ENCODE peak calls at places on chromosome 20, in four cellular contexts. X is PC-9, B is breast epithelium, H is ovary. U is an unnamed sample. For H3K36me3 and H3K27me3, the result is how much of the 10 kb centered on the place peaks cover.

GRCh38 chr20:53346266-53346665 is 247.4 kb downstream of the ZNF217 start:
- DNase-seq in X (no peak), B (no peak), H (no peak), U (no peak)

GRCh38 chr20:63138855-63139341 is 77.0 kb downstream of the YTHDF1 start:
- DNase-seq in X (no peak), B (no peak), H (no peak), U (no peak)

GRCh38 chr20:31861346-31862156 is 8.8 kb downstream of the DUSP15 start:
- DNase-seq in X (no peak), B (no peak), H (peak), U (peak)

GRCh38 chr20:20241966-20242365 is 125.9 kb upstream of the INSM1 start:
- DNase-seq in X (no peak), B (no peak), H (no peak), U (no peak)

GRCh38 chr20:1209447-1210387 is 6.5 kb downstream of the C20orf202 start:
- DNase-seq in X (no peak), B (no peak), H (no peak), U (no peak)

GRCh38 chr20:63337786-63338420 is 23.2 kb downstream of the CHRNA4 start:
- DNase-seq in X (no peak), B (no peak), H (no peak), U (no peak)

GRCh38 chr20:4617484-4617883 is 104.2 kb upstream of the PRND start:
- DNase-seq in X (no peak), B (no peak), H (no peak), U (no peak)

GRCh38 chr20:9241232-9241692 is 172.4 kb downstream of the PLCB4 start:
- DNase-seq in X (peak), B (no peak), H (no peak), U (no peak)

GRCh38 chr20:19794941-19795340 is 36.9 kb downstream of the RIN2 start:
- DNase-seq in X (no peak), B (no peak), H (no peak), U (no peak)

GRCh38 chr20:53950031-53950430 is 120.4 kb downstream of the BCAS1 start:
- DNase-seq in X (peak), B (no peak), H (no peak), U (no peak)

GRCh38 chr20:57470666-57471495 is 54.1 kb downstream of the CTCFL start:
- DNase-seq in X (no peak), B (no peak), H (no peak), U (no peak)

GRCh38 chr20:45044084-45044573 is 56.8 kb downstream of the KCNS1 start:
- DNase-seq in X (peak), B (no peak), H (no peak), U (peak)

GRCh38 chr20:32621071-32621913 is 36.2 kb upstream of the NOL4L start:
- DNase-seq in X (no peak), B (no peak), H (no peak), U (no peak)

GRCh38 chr20:63093966-63094766 is 87.4 kb upstream of the BHLHE23 start:
- DNase-seq in X (no peak), B (no peak), H (no peak), U (peak)

GRCh38 chr20:6819599-6819998 is 52.1 kb downstream of the BMP2 start:
- DNase-seq in X (no peak), B (no peak), H (no peak), U (no peak)

GRCh38 chr20:19784511-19785172 is 26.6 kb downstream of the RIN2 start:
- DNase-seq in X (peak), B (peak), H (peak), U (peak)

GRCh38 chr20:32820000-32820697 is 395 bp downstream of the MAPRE1 start:
- DNase-seq in X (no peak), B (peak), H (peak), U (peak)

GRCh38 chr20:17843246-17844132 is 125.1 kb downstream of the SNX5 start:
- DNase-seq in X (no peak), B (peak), H (peak), U (no peak)

GRCh38 chr20:33521461-33521860 is 31.6 kb downstream of the CBFA2T2 start:
- DNase-seq in X (no peak), B (no peak), H (no peak), U (no peak)

GRCh38 chr20:13681248-13682125 is 42.8 kb upstream of the TASP1 start:
- DNase-seq in X (no peak), B (no peak), H (no peak), U (no peak)

GRCh38 chr20:13430346-13431002 is 208.3 kb downstream of the TASP1 start:
- DNase-seq in X (peak), B (no peak), H (no peak), U (no peak)

GRCh38 chr20:58714340-58714922 is 21.8 kb downstream of the NPEPL1 start:
- DNase-seq in X (no peak), B (no peak), H (no peak), U (peak)

GRCh38 chr20:53263554-53264438 is 291.6 kb downstream of the TSHZ2 start:
- DNase-seq in X (peak), B (no peak), H (no peak), U (no peak)

GRCh38 chr20:52497731-52498130 is 306.2 kb upstream of the ZFP64 start:
- DNase-seq in X (no peak), B (no peak), H (no peak), U (no peak)

GRCh38 chr20:46695888-46696287 is 6.6 kb upstream of the TP53RK start:
- DNase-seq in X (peak), B (no peak), H (no peak), U (no peak)

GRCh38 chr20:64035066-64035932 is 683 bp upstream of the C20orf204 start:
- DNase-seq in X (no peak), B (no peak), H (no peak), U (peak)

GRCh38 chr20:13261460-13262301 is 40.6 kb downstream of the ISM1 start:
- DNase-seq in X (no peak), B (no peak), H (no peak), U (peak)

GRCh38 chr20:13336308-13337089 is 115.4 kb downstream of the ISM1 start:
- DNase-seq in X (no peak), B (no peak), H (no peak), U (no peak)

GRCh38 chr20:58019850-58020625 is 208.4 kb downstream of the ANKRD60 start:
- DNase-seq in X (no peak), B (peak), H (no peak), U (no peak)

GRCh38 chr20:431012-431904 is 23.2 kb downstream of the RBCK1 start:
- DNase-seq in X (peak), B (peak), H (no peak), U (peak)

GRCh38 chr20:63458170-63459069 is 14.0 kb downstream of the KCNQ2 start:
- DNase-seq in X (no peak), B (no peak), H (no peak), U (no peak)

GRCh38 chr20:45358282-45359068 is 4.5 kb upstream of the SYS1 start:
- DNase-seq in X (no peak), B (peak), H (peak), U (no peak)

GRCh38 chr20:731891-732560 is 36.3 kb downstream of the SLC52A3 start:
- DNase-seq in X (no peak), B (no peak), H (no peak), U (no peak)

GRCh38 chr20:11432407-11432806 is 485.3 kb upstream of the BTBD3 start:
- DNase-seq in X (no peak), B (no peak), H (no peak), U (no peak)

GRCh38 chr20:2379511-2380229 is 1.0 kb upstream of the TGM6 start:
- DNase-seq in X (peak), B (no peak), H (no peak), U (no peak)
- H3K36me3 ChIP-seq in X (under half), B (under half), H (under half), U (under half)

GRCh38 chr20:24718696-24719095 is 230.4 kb upstream of the CST7 start:
- DNase-seq in X (peak), B (no peak), H (no peak), U (no peak)
- H3K27me3 ChIP-seq in X (under half), B (under half), H (under half), U (under half)

DNA sequence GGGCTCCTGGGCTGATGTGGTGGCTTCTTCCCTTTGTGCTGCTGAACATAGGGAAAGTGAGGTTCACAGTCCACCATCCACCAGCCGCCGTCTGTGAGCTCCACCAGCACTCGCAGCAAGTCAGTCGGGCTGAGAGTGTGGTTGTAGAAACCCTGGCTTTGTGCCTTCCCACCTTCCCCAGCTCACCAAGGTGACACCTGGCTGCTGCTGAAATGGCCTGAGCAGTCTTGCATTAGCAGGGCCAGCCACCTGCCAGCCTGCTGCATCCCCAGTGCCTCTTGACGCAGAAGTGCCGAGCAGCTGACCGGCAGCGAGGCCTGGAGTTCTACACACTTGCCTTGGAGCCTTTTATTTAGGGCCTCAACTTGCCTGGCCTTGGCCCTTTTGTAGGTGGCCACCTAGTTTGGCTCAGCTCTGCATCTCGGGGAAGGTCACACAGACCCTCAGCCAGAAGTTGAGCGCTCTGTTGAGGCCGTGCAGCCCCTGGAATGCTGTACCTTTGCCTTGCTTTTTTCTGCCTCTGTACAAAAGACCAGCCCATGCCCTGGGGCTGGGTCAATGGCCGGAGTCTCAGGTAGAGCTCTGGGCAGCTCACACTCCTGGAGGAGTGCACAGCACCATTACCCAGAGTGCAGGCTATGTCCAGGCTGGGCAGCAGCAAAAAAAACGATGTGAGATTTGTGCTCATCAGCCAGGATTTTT is 76.5 kb downstream of the PTPN1 start:
- DNase-seq in X (no peak), B (no peak), H (no peak), U (no peak)
- H3K36me3 ChIP-seq in X (under half), B (under half), H (under half), U (under half)

GRCh38 chr20:36313476-36313875 is 7.3 kb downstream of the DLGAP4 start:
- DNase-seq in X (no peak), B (no peak), H (no peak), U (no peak)
- H3K27me3 ChIP-seq in X (under half), B (under half), H (under half), U (under half)

DNA sequence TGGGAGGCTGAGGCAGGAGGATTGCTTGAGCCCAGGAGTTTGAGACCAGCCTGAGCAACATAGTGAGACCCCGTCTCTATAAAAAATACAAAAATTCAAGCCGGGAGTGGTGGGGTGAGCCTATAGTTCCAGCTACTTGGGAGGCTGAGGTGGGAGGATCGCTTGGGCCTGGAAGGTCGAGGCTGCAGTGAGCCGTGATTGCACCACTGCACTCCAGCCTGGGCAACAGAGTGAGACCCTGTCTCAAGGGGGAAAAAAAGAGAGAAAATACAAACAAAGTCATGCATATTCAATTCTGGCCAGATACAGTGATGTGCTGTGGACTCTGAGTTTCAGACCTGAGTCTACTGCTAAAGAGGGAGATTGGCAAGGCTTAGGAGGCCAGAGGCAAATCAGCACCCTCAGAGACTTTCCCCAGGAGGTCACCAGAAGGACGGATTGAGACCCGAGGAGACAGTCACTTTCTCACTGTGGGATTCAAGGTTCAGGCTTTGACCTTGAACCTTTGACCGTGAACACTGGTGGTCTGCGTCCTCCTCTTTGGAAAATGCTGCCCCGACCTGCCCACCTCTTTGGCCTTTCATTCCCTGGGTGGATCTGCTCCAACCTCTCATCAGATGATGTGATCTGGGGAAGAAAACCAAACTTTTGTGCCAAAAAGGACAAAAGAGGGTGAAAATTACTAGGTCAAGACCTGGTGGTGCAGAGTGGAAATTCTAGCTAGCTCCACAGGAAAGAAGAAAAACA is 31.2 kb downstream of the TGM2 start:
- DNase-seq in X (peak), B (no peak), H (no peak), U (no peak)
- H3K36me3 ChIP-seq in X (half or more), B (under half), H (under half), U (under half)

GRCh38 chr20:24780648-24781047 is 168.4 kb upstream of the CST7 start:
- DNase-seq in X (no peak), B (no peak), H (no peak), U (no peak)
- H3K27me3 ChIP-seq in X (under half), B (under half), H (under half), U (under half)

GRCh38 chr20:36248836-36249235 is 12.6 kb downstream of the AAR2 start:
- DNase-seq in X (no peak), B (no peak), H (no peak), U (no peak)
- H3K36me3 ChIP-seq in X (under half), B (under half), H (under half), U (half or more)

GRCh38 chr20:22575737-22576136 is 8.6 kb downstream of the FOXA2 start:
- DNase-seq in X (no peak), B (no peak), H (no peak), U (no peak)
- H3K27me3 ChIP-seq in X (under half), B (under half), H (under half), U (under half)

DNA sequence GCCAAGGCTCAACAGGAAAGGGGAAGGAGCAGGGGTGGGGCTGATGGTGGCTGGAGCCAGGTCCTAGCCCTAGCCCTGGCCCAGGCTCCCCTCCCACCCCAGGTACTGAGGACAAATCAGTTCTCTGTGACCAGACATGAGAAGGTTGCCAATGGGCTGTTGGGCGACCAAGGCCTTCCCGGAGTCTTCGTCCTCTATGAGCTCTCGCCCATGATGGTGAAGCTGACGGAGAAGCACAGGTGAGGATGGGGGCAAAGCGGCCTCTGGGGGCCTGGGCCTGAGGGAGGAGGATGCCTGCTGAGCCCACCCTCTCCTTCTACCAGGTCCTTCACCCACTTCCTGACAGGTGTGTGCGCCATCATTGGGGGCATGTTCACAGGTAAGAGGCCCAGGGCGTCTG is 15.0 kb downstream of the ERGIC3 start:
- DNase-seq in X (no peak), B (no peak), H (no peak), U (no peak)
- H3K36me3 ChIP-seq in X (under half), B (under half), H (under half), U (under half)

GRCh38 chr20:2693996-2694471 is 1.5 kb downstream of the EBF4 start:
- DNase-seq in X (no peak), B (no peak), H (no peak), U (no peak)
- H3K27me3 ChIP-seq in X (half or more), B (under half), H (under half), U (under half)

U was measured in BE2C.